ENCODE peak calls at places on chromosomes 7 and 10, in seven cellular contexts. F is transverse colon, U is lower lobe of right lung, Y is cardiac fibroblast, P is astrocyte of the spinal cord, H is cardiac muscle cell, N is thoracic aorta. O is an unnamed sample.

GRCh38 chr10:71270301-71270777 is 48.7 kb upstream of the SLC29A3 start:
- DNase-seq in F (peak), U (no peak), Y (peak), P (peak), H (peak), N (no peak), O (peak)

GRCh38 chr7:164882-165660 is 27.3 kb upstream of the FAM20C start:
- DNase-seq in F (peak), U (peak), Y (no peak), P (no peak), H (no peak), N (no peak), O (no peak)

GRCh38 chr10:70782401-70783055 is 2.6 kb downstream of the TBATA start:
- DNase-seq in F (no peak), U (no peak), Y (peak), P (no peak), H (no peak), N (no peak), O (no peak)

GRCh38 chr7:69598081-69598486 is at the start of gene AUTS2:
- DNase-seq in F (peak), U (peak), Y (peak), P (peak), H (peak), N (peak), O (peak)

GRCh38 chr10:71291501-71291900 is 27.6 kb upstream of the SLC29A3 start:
- DNase-seq in F (no peak), U (peak), Y (no peak), P (no peak), H (no peak), N (no peak), O (no peak)

GRCh38 chr10:88092975-88093374 is 229.6 kb downstream of the PTEN start:
- DNase-seq in F (no peak), U (no peak), Y (no peak), P (no peak), H (peak), N (no peak), O (no peak)

GRCh38 chr10:91287276-91287675 is 66.8 kb downstream of the PCGF5 start:
- DNase-seq in F (no peak), U (no peak), Y (peak), P (no peak), H (no peak), N (no peak), O (no peak)

GRCh38 chr7:3880221-3880935 is 579.3 kb downstream of the SDK1 start:
- DNase-seq in F (no peak), U (no peak), Y (no peak), P (no peak), H (no peak), N (no peak), O (no peak)

GRCh38 chr10:43297534-43297933 is 30.7 kb upstream of the RASGEF1A start:
- DNase-seq in F (no peak), U (no peak), Y (no peak), P (no peak), H (no peak), N (no peak), O (no peak)

GRCh38 chr10:116490028-116490662 is 55.6 kb upstream of the PNLIP start:
- DNase-seq in F (no peak), U (no peak), Y (peak), P (peak), H (peak), N (no peak), O (no peak)

GRCh38 chr10:102555781-102556328 is 52.1 kb downstream of the SUFU start:
- DNase-seq in F (no peak), U (no peak), Y (peak), P (peak), H (no peak), N (no peak), O (no peak)

GRCh38 chr7:103445228-103446020 is 583 bp downstream of the SLC26A5 start:
- DNase-seq in F (no peak), U (no peak), Y (peak), P (no peak), H (peak), N (no peak), O (no peak)

GRCh38 chr10:126070815-126071214 is 174.5 kb downstream of the FANK1 start:
- DNase-seq in F (no peak), U (no peak), Y (no peak), P (no peak), H (no peak), N (no peak), O (no peak)

GRCh38 chr10:24432478-24433416 is 223.8 kb downstream of the KIAA1217 start:
- DNase-seq in F (no peak), U (no peak), Y (peak), P (peak), H (no peak), N (no peak), O (no peak)

GRCh38 chr7:66206909-66207240 is 1.7 kb downstream of the TPST1 start:
- DNase-seq in F (no peak), U (no peak), Y (no peak), P (no peak), H (no peak), N (no peak), O (peak)

GRCh38 chr10:104521901-104522827 is 118.9 kb upstream of the SORCS3 start:
- DNase-seq in F (no peak), U (no peak), Y (no peak), P (no peak), H (no peak), N (no peak), O (no peak)

GRCh38 chr10:83050815-83051214 is 1088.5 kb upstream of the GHITM start:
- DNase-seq in F (no peak), U (no peak), Y (no peak), P (no peak), H (no peak), N (no peak), O (no peak)
- TF ChIP-seq CTCF in F (no peak), U (no peak), Y (no peak), P (no peak), H (no peak), N (no peak), O (no peak)

DNA sequence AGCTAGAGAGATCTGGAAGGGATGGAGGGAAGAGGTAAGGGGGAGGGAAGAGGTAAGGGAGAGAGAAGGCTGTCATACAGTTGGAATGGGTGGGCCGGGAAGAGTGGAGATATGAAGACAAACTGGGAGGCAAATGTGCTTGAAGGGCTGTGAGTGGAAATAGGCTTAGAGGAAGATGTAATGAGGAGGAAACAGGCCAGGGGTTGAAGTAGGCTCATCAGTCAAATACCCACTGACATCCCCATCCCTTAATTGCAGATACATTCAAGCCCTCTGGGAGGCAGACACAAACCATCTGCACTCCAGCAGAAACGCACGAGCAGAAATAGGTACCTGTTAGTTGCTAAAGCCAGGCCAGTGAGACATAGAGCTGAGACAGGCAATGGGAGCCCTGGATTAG is 2.1 kb downstream of the SYNPO2L start:
- DNase-seq in F (no peak), U (no peak), Y (no peak), P (peak), H (peak), N (no peak), O (no peak)
- TF ChIP-seq CTCF in F (no peak), U (no peak), Y (no peak), P (peak), H (no peak), N (no peak), O (no peak)

GRCh38 chr10:23079700-23080099 is 15.7 kb upstream of the MSRB2 start:
- DNase-seq in F (no peak), U (no peak), Y (no peak), P (no peak), H (no peak), N (no peak), O (no peak)

GRCh38 chr10:23078114-23078513 is 17.3 kb upstream of the MSRB2 start:
- DNase-seq in F (no peak), U (no peak), Y (no peak), P (no peak), H (no peak), N (no peak), O (no peak)

GRCh38 chr10:23073527-23073926 is 21.9 kb upstream of the MSRB2 start:
- DNase-seq in F (no peak), U (no peak), Y (no peak), P (no peak), H (no peak), N (no peak), O (no peak)

GRCh38 chr10:23080211-23080724 is 15.1 kb upstream of the MSRB2 start:
- DNase-seq in F (no peak), U (no peak), Y (no peak), P (no peak), H (no peak), N (no peak), O (no peak)

DNA sequence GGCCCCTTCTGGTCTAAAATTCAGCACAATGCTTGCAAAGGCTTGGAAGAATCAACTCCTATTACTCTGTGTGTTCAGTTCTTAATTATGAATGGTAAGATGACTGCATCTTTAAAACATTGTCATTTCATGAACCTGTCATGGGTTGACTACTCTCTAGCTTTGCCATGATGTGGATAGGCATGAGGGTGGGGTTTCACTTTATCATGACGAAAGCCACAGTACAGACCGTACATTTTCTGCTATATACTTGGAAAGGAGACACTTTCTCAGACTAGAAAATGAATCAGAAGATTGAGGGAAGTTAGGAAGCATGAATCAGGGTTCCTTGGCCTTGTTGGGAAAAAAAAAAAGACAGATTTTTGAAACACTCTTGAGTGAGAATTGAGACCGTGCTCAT is 19.7 kb upstream of the MSRB2 start:
- DNase-seq in F (no peak), U (no peak), Y (peak), P (no peak), H (no peak), N (no peak), O (no peak)
- TF ChIP-seq CTCF in F (no peak), U (no peak), Y (no peak), P (no peak), H (no peak), N (no peak), O (no peak)

GRCh38 chr7:116576350-116577319 is 51.8 kb downstream of the CAV1 start:
- DNase-seq in F (no peak), U (no peak), Y (peak), P (peak), H (no peak), N (peak), O (peak)
- TF ChIP-seq CTCF in F (no peak), U (no peak), Y (peak), P (no peak), H (peak), N (no peak), O (no peak)

GRCh38 chr10:16117305-16117695 is 257.0 kb upstream of the MINDY3 start:
- DNase-seq in F (no peak), U (no peak), Y (no peak), P (no peak), H (no peak), N (no peak), O (no peak)

GRCh38 chr10:16120563-16120962 is 260.3 kb upstream of the MINDY3 start:
- DNase-seq in F (no peak), U (no peak), Y (no peak), P (no peak), H (no peak), N (no peak), O (no peak)

GRCh38 chr10:16119445-16119844 is 259.1 kb upstream of the MINDY3 start:
- DNase-seq in F (no peak), U (no peak), Y (no peak), P (no peak), H (peak), N (no peak), O (no peak)

DNA sequence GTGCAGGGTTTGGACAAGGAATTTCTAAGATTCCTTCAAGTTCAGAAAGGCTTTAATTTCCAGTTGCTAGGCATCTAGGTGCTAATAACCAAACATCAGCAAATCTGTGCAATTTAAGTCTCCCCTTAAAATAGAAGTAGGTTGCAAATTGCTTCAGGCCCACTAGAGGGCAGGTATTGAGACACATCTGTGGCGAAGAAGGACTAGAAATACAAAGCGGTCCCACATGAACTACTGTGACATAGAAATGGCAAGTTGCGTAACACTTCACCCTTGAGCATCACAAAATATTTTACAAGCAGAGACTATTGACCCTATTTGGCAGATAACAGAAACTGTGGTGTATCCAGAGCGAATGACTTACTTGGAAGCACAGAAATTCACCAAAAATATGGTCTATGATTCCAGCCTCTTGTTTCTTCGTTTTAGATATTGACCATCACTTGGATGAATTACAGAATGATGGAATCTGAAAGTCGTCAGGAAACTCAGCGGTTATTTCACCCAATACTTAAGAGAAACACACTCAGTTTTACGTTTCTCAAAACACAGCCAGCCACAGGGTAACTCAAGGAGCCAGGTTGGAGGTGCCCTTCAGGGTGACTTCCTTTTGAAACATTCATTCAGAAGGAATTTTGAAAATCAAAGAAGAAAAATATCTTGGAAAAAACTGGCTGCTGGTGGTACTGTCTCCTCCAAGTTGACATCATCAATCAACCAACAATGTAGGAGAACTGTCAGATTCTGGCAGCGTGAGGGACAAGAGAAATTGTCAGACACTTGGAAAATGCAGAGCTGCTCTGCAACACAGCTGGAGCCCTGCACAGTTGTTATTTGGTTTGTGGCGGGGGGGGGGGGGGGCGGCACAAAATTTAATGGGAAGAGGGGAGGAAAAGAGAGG is 256.3 kb upstream of the MINDY3 start:
- DNase-seq in F (no peak), U (no peak), Y (peak), P (no peak), H (peak), N (no peak), O (no peak)
- TF ChIP-seq CTCF in F (peak), U (peak), Y (peak), P (peak), H (peak), N (no peak), O (no peak)

DNA sequence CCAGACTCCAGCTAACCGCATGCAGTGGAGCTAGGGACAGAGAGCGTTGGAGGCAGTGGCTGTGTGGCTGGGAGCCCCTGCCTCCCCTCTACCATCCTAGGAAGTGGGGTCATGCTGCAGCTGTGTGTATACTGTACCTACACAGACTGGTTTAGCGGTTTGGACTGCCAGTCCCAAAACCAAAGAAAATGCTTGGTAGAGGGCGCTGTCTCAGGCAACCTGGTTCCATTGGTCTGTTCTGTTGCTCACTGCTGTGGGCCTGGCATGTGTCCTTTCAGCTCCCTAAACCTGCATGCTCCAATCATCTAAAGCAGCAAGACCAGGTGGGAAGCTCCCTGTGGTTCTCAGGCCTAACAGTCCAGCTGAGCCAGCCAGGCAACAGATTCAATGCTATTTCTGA is 4.5 kb downstream of the RBP4 start:
- DNase-seq in F (no peak), U (no peak), Y (no peak), P (no peak), H (no peak), N (no peak), O (no peak)
- TF ChIP-seq CTCF in F (no peak), U (no peak), Y (no peak), P (peak), H (no peak), N (no peak), O (no peak)